ENCODE peak calls at places on chromosomes 12 and 14, in eight cellular contexts. Q is lower leg skin, P is ovary, S is right lobe of liver, C is breast epithelium, R is gastrocnemius medialis, W is erythroblast, L is Peyer's patch. H is an unnamed sample.
A peak's percentile ranks its signal among the peaks of the same experiment; 100 is the strongest.

GRCh38 chr12:88650715-88651114 is 70.4 kb upstream of the KITLG start:
- DNase-seq in Q (peak; percentile 19), P (no peak), S (no peak), C (no peak), R (no peak), W (no peak), L (no peak), H (no peak)

GRCh38 chr14:32004300-32004699 is 72.8 kb upstream of the ARHGAP5 start:
- DNase-seq in Q (no peak), P (no peak), S (no peak), C (no peak), R (no peak), W (no peak), L (no peak), H (no peak)

GRCh38 chr12:108201808-108202207 is 72.7 kb downstream of the WSCD2 start:
- DNase-seq in Q (no peak), P (no peak), S (no peak), C (no peak), R (no peak), W (peak; percentile 44), L (no peak), H (no peak)

GRCh38 chr12:90854136-90854689 is 100.8 kb downstream of the CCER1 start:
- DNase-seq in Q (no peak), P (no peak), S (no peak), C (no peak), R (no peak), W (peak; percentile 4), L (no peak), H (peak; percentile 4)

GRCh38 chr12:3332190-3332589 is 158.8 kb upstream of the PRMT8 start:
- DNase-seq in Q (no peak), P (no peak), S (no peak), C (no peak), R (no peak), W (no peak), L (no peak), H (no peak)

GRCh38 chr12:18967814-18968213 is 161.7 kb upstream of the PLEKHA5 start:
- DNase-seq in Q (no peak), P (no peak), S (no peak), C (no peak), R (no peak), W (no peak), L (no peak), H (no peak)

GRCh38 chr12:100908501-100908900 is 113.9 kb downstream of the ANO4 start:
- DNase-seq in Q (no peak), P (no peak), S (no peak), C (no peak), R (no peak), W (no peak), L (no peak), H (no peak)

GRCh38 chr14:102057480-102058114 is 29.2 kb downstream of the HSP90AA1 start:
- DNase-seq in Q (no peak), P (no peak), S (no peak), C (no peak), R (no peak), W (no peak), L (no peak), H (no peak)

GRCh38 chr14:105206873-105207272 is 25.8 kb upstream of the NUDT14 start:
- DNase-seq in Q (no peak), P (no peak), S (no peak), C (no peak), R (no peak), W (no peak), L (no peak), H (no peak)

GRCh38 chr14:105205718-105206208 is 24.7 kb upstream of the NUDT14 start:
- DNase-seq in Q (no peak), P (no peak), S (no peak), C (no peak), R (no peak), W (no peak), L (no peak), H (no peak)

GRCh38 chr14:105204206-105204930 is 23.3 kb upstream of the NUDT14 start:
- DNase-seq in Q (no peak), P (no peak), S (peak; percentile 96), C (no peak), R (peak; percentile 61), W (no peak), L (peak; percentile 78), H (peak; percentile 88)

GRCh38 chr14:105203701-105204100 is 22.6 kb upstream of the NUDT14 start:
- DNase-seq in Q (no peak), P (no peak), S (no peak), C (no peak), R (no peak), W (no peak), L (no peak), H (no peak)

GRCh38 chr14:105204931-105205717 is 24.0 kb upstream of the NUDT14 start:
- DNase-seq in Q (no peak), P (no peak), S (no peak), C (no peak), R (no peak), W (no peak), L (no peak), H (no peak)
- TF ChIP-seq POLR2A in Q (no peak), P (no peak), S (no peak), C (no peak), R (no peak), W (no peak), L (no peak), H (no peak)

GRCh38 chr14:63523735-63524408 is 19.3 kb downstream of the PPP2R5E start:
- DNase-seq in Q (no peak), P (no peak), S (no peak), C (no peak), R (no peak), W (no peak), L (no peak), H (no peak)

DNA sequence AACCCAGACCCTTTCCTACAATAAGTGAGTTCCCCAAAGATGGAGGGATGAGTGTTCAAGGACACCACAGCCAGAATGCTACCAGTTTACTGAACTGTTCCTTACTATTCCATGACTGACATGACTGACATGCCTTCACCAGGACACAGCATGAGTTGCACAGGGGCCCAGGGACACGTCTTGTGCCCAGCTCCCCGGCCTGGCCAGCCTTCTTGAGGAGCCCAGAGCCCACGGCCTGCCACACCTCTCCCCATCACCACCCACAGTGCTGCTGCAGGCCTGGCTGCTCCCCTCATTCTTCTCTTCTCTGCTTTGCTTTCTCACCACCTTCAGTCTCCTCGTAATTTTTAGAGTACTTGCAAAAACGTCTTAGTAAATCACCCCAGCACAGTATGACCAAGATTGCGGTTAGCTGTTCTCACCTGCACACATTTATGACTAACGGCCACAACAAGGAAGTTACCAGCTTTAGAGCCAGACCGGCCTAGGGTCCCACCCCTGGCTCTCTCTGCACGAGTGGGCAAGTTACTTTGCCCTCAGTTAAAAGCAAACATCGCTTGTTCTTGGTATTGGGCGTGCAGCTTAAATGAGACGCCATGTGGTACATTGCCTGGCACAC is 18.5 kb downstream of the PPP2R5E start:
- DNase-seq in Q (no peak), P (no peak), S (no peak), C (no peak), R (no peak), W (no peak), L (peak; percentile 73), H (no peak)
- TF ChIP-seq POLR2A in Q (no peak), P (no peak), S (no peak), C (no peak), R (no peak), W (no peak), L (no peak), H (no peak)

GRCh38 chr14:91946313-91947195 is 940 bp downstream of the FBLN5 start:
- DNase-seq in Q (peak; percentile 22), P (no peak), S (no peak), C (no peak), R (no peak), W (no peak), L (no peak), H (no peak)

GRCh38 chr14:91942946-91943345 is 4.5 kb downstream of the FBLN5 start:
- DNase-seq in Q (no peak), P (no peak), S (no peak), C (no peak), R (no peak), W (no peak), L (no peak), H (no peak)

GRCh38 chr14:91942128-91942527 is 5.4 kb downstream of the FBLN5 start:
- DNase-seq in Q (no peak), P (no peak), S (no peak), C (no peak), R (no peak), W (no peak), L (no peak), H (no peak)

GRCh38 chr14:91945776-91946305 is 1.7 kb downstream of the FBLN5 start:
- DNase-seq in Q (no peak), P (no peak), S (no peak), C (no peak), R (no peak), W (no peak), L (no peak), H (no peak)

DNA sequence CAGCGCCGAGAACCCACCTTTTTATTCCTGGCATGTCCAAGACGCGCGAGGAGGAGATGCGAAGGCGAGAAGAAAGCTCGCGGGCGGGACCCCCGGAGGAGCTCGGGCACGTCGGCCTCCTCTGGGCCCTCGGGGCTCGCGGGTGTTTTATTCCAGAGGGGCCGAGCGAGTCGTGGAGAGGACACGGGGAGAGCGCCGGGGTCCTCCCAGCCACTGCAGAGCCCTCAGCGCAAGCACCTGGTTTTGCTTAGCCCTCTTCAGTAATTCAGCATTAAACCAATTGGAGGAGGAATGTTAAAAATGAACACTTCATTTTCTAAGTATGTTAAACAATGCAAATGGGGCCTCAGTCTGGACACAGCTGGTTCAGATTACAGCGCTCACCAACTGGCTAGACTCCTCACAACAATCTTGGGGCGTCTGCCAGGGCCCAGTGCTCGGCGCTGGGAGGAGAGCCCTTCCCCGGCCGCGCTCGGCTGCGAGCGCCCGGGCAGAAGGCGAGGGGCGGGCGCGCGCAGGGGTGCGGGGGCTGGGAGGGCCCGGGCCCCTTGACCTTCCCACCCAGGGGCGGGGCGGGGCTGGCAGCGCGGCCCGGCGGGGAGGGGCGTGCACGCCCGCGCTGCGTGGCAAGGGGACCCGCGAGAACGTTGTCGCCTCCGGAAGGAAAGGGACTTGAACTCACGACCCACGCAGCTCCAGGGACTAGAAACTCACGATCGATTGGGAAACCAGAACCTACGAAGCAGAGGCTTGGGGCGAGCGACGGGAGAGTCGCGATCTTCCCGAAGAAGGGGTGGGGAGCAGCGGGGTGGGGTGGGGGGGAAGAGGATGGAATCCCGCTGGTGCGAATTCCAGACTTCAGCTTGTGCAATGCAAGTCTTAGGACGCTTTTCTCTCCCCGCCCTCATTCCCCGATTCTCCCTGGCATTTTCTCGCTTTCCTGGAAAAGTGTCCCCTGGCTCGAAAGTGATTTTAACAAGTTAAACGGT is at the start of gene FBLN5:
- DNase-seq in Q (peak; percentile 59), P (peak; percentile 74), S (no peak), C (no peak), R (peak; percentile 47), W (peak; percentile 22), L (peak; percentile 66), H (no peak)
- TF ChIP-seq POLR2A in Q (no peak), P (no peak), S (no peak), C (no peak), R (no peak), W (no peak), L (no peak), H (no peak)

DNA sequence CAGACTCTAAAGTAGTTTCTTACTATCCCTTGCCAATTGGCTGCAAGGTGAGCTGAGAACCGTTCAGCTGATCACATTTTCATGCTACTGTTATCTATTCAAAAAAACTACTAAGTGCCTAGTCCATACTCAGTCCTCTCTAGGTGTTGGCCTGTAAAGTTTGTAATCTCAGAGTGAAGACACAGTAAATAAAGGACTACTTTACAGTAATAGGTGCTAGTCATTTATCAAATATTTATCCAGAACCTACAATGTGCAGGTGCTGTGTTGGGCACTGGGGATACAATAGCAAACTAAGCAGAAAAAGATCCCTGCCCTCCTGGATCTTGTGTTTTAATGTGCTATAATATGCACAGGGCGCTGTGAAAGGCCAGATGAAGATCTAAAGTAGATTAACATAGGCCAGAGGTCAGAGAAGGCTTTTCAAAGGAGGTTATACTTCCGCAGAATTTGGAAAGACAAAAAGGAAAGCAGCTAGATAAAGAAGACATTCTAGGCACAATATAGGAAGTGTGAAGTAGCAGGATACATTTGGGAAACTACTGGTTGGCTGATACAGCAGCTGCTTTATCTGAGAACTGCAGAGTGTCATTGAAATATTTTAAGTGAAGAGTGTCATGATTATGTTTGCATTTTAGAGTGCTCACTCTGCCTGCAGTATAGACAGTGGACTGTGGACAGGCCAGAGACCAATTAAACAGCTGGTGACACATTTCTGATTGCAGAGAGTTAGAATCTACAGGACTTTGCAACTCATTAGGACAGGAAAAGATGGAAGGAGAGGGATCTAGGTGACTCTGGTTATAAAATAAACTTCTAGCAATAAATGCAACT is 8.0 kb upstream of the ACTR10 start:
- DNase-seq in Q (no peak), P (no peak), S (no peak), C (no peak), R (no peak), W (peak; percentile 12), L (peak; percentile 64), H (no peak)
- TF ChIP-seq POLR2A in Q (no peak), P (no peak), S (no peak), C (no peak), R (no peak), W (no peak), L (no peak), H (no peak)